ENCODE peak calls at places on chromosomes 4 and X, in five cellular contexts. T is AG08396, E is T-helper 2 cell, O is posterior cingulate gyrus, A is foreskin fibroblast. Q is an unnamed sample.

GRCh38 chrX:2262679-2263055 is 238.1 kb downstream of the DHRSX start:
- DNase-seq in T (no peak), E (no peak), O (no peak), A (no peak), Q (no peak)

GRCh38 chr4:147034372-147034771 is 88.7 kb upstream of the TTC29 start:
- DNase-seq in T (no peak), E (no peak), O (no peak), A (peak; percentile 59), Q (no peak)

GRCh38 chr4:98555798-98556445 is 102.5 kb downstream of the TSPAN5 start:
- DNase-seq in T (no peak), E (no peak), O (no peak), A (peak; percentile 21), Q (no peak)

GRCh38 chrX:138945219-138945618 is 233.7 kb upstream of the FGF13 start:
- DNase-seq in T (no peak), E (no peak), O (no peak), A (no peak), Q (no peak)

GRCh38 chr4:183571350-183572076 is 66.7 kb downstream of the ING2 start:
- DNase-seq in T (peak; percentile 42), E (no peak), O (no peak), A (peak; percentile 59), Q (peak; percentile 75)

GRCh38 chr4:122224348-122224747 is 72.2 kb downstream of the BLTP1 start:
- DNase-seq in T (peak; percentile 9), E (no peak), O (no peak), A (peak; percentile 34), Q (no peak)

GRCh38 chrX:119676949-119677653 is 15.9 kb downstream of the SEPTIN6 start:
- DNase-seq in T (no peak), E (no peak), O (no peak), A (no peak), Q (no peak)

GRCh38 chr4:120481711-120482110 is 415.1 kb upstream of the MAD2L1 start:
- DNase-seq in T (no peak), E (no peak), O (no peak), A (no peak), Q (no peak)

GRCh38 chr4:98508825-98509539 is 149.4 kb downstream of the TSPAN5 start:
- DNase-seq in T (no peak), E (no peak), O (no peak), A (no peak), Q (no peak)

GRCh38 chr4:80333121-80333520 is 2.4 kb upstream of the CFAP299 start:
- DNase-seq in T (no peak), E (no peak), O (no peak), A (peak; percentile 27), Q (no peak)

GRCh38 chrX:100647095-100647494 is 3.1 kb downstream of the SRPX2 start:
- DNase-seq in T (no peak), E (no peak), O (no peak), A (peak; percentile 41), Q (no peak)

GRCh38 chrX:101411984-101412383 is 4.0 kb downstream of the HNRNPH2 start:
- DNase-seq in T (no peak), E (no peak), O (no peak), A (no peak), Q (no peak)

GRCh38 chr4:157025898-157026297 is 50.1 kb upstream of the GLRB start:
- DNase-seq in T (no peak), E (no peak), O (no peak), A (no peak), Q (no peak)

Q was measured in ureter.